ENCODE peak calls at places on chromosomes 6 and 20, in nine cellular contexts. K is GDM1, M is smooth muscle cell of the brain vasculature, N is GM04504, Y is hepatic stellate cell, H is RKO, I is AG20443, R is lung, X is fibroblast of the aortic adventitia. A is an unnamed sample.
A peak's percentile ranks its signal among the peaks of the same experiment; 100 is the strongest.

GRCh38 chr6:156832166-156832743 is 55.1 kb downstream of the ARID1B start:
- DNase-seq in Y (peak; percentile 55), M (no peak), H (no peak), I (peak; percentile 35), K (no peak), X (peak; percentile 77), R (no peak), N (peak; percentile 16), A (no peak)

GRCh38 chr6:35742842-35743241 is 6.0 kb downstream of the ARMC12 start:
- DNase-seq in I (no peak), N (no peak), X (no peak), H (no peak), Y (no peak), M (no peak), R (no peak), K (no peak), A (no peak)

GRCh38 chr6:63272397-63272796 is 47.4 kb downstream of the LGSN start:
- DNase-seq in I (peak; percentile 17), X (peak; percentile 51), N (no peak), R (no peak), H (peak; percentile 63), M (no peak), Y (peak; percentile 12), K (no peak), A (no peak)

GRCh38 chr6:157033428-157034140 is 256.4 kb downstream of the ARID1B start:
- DNase-seq in I (no peak), K (no peak), M (no peak), N (no peak), Y (no peak), H (no peak), R (no peak), X (peak; percentile 53), A (no peak)

GRCh38 chr6:73455865-73456629 is 4.0 kb upstream of the CGAS start:
- DNase-seq in I (no peak), H (no peak), N (no peak), K (no peak), X (peak; percentile 59), M (no peak), R (no peak), Y (no peak), A (no peak)

GRCh38 chr6:158000530-158001307 is 19.1 kb downstream of the SYNJ2 start:
- DNase-seq in N (no peak), H (no peak), M (no peak), X (no peak), K (no peak), I (no peak), R (no peak), Y (no peak), A (no peak)

GRCh38 chr6:136546321-136546720 is 3.9 kb downstream of the MAP7 start:
- DNase-seq in H (no peak), Y (no peak), K (no peak), X (no peak), M (no peak), I (no peak), R (no peak), N (no peak), A (no peak)

GRCh38 chr20:2900845-2901592 is 27.7 kb downstream of the PTPRA start:
- DNase-seq in H (no peak), N (no peak), M (no peak), I (no peak), K (no peak), R (no peak), X (no peak), Y (no peak), A (peak; percentile 31)

GRCh38 chr20:61350500-61351250 is 98.6 kb downstream of the CDH4 start:
- DNase-seq in I (no peak), R (no peak), M (no peak), K (no peak), X (no peak), N (no peak), H (no peak), Y (no peak), A (no peak)

GRCh38 chr6:72348926-72349325 is 272.9 kb upstream of the KCNQ5 start:
- DNase-seq in K (no peak), Y (no peak), N (no peak), I (no peak), R (no peak), X (peak; percentile 46), H (no peak), M (no peak), A (no peak)

GRCh38 chr20:60143450-60143849 is 185.2 kb downstream of the CDH26 start:
- DNase-seq in I (no peak), M (no peak), Y (no peak), X (no peak), N (no peak), R (no peak), H (no peak), K (no peak), A (no peak)

GRCh38 chr20:59359908-59360307 is 59.5 kb downstream of the EDN3 start:
- DNase-seq in M (no peak), K (no peak), Y (no peak), X (no peak), H (no peak), R (no peak), I (no peak), N (no peak), A (no peak)

GRCh38 chr6:159151266-159151855 is 17.8 kb upstream of the FNDC1 start:
- DNase-seq in Y (peak; percentile 32), N (no peak), R (peak; percentile 56), X (peak; percentile 66), M (no peak), I (peak; percentile 76), H (peak; percentile 60), K (no peak), A (no peak)

GRCh38 chr6:30748851-30749540 is 4.6 kb upstream of the IER3 start:
- DNase-seq in N (no peak), K (no peak), H (no peak), I (no peak), R (no peak), M (no peak), X (no peak), Y (no peak), A (no peak)

GRCh38 chr6:77926198-77926752 is 273.4 kb downstream of the MEI4 start:
- DNase-seq in N (no peak), K (no peak), R (no peak), I (no peak), Y (no peak), H (peak; percentile 15), M (peak; percentile 12), X (no peak), A (no peak)

GRCh38 chr20:5793916-5794315 is 43.7 kb downstream of the SHLD1 start:
- DNase-seq in R (no peak), I (no peak), X (no peak), N (no peak), M (no peak), K (no peak), H (no peak), Y (no peak), A (no peak)

GRCh38 chr20:48886189-48886588 is 35.3 kb upstream of the ARFGEF2 start:
- DNase-seq in I (no peak), H (no peak), Y (no peak), K (no peak), M (no peak), X (no peak), R (no peak), N (no peak), A (no peak)

GRCh38 chr6:10409160-10409765 is 5.6 kb downstream of the TFAP2A start:
- DNase-seq in M (no peak), N (no peak), K (no peak), R (no peak), H (peak; percentile 66), X (no peak), I (no peak), Y (no peak), A (no peak)

GRCh38 chr6:64930664-64931063 is 776.4 kb downstream of the EYS start:
- DNase-seq in K (no peak), R (no peak), Y (no peak), I (no peak), N (no peak), X (no peak), H (no peak), M (no peak), A (no peak)

GRCh38 chr6:41727705-41728072 is 7.7 kb downstream of the TFEB start:
- DNase-seq in K (no peak), Y (no peak), R (no peak), N (no peak), M (no peak), H (no peak), X (no peak), I (no peak), A (no peak)

A was measured in naive thymus-derived CD4-positive, alpha-beta T cell.